ENCODE peak calls at places on chromosome 7, in four cellular contexts. G is NT2/D1, R is B cell, Z is progenitor cell of endocrine pancreas. U is an unnamed sample.

GRCh38 chr7:149733554-149734513 is 39.6 kb downstream of the ZNF467 start:
- DNase-seq in Z (no peak), R (no peak), G (no peak), U (no peak)

GRCh38 chr7:75856562-75856961 is 22.3 kb upstream of the RHBDD2 start:
- DNase-seq in G (no peak), Z (no peak), R (no peak), U (no peak)

GRCh38 chr7:82859106-82859850 is 303.4 kb downstream of the PCLO start:
- DNase-seq in R (no peak), Z (no peak), G (no peak), U (no peak)

GRCh38 chr7:150382123-150382843 is 3.2 kb downstream of the ZNF775 start:
- DNase-seq in Z (no peak), R (no peak), G (no peak), U (no peak)

GRCh38 chr7:131147604-131148003 is 180.1 kb upstream of the MKLN1 start:
- DNase-seq in G (no peak), R (no peak), Z (no peak), U (no peak)

GRCh38 chr7:143484059-143484458 is 6.4 kb downstream of the TAS2R41 start:
- DNase-seq in G (no peak), Z (no peak), R (no peak), U (no peak)

GRCh38 chr7:28183627-28184026 is 3.0 kb upstream of the JAZF1 start:
- DNase-seq in R (no peak), Z (no peak), G (no peak), U (no peak)

GRCh38 chr7:158695726-158696452 is 8.7 kb downstream of the NCAPG2 start:
- DNase-seq in Z (no peak), R (peak; percentile 69), G (no peak), U (peak; percentile 28)

GRCh38 chr7:155917836-155918385 is 105.6 kb upstream of the SHH start:
- DNase-seq in G (no peak), Z (no peak), R (no peak), U (no peak)

GRCh38 chr7:133053321-133053891 is 28.5 kb downstream of the CHCHD3 start:
- DNase-seq in G (no peak), Z (no peak), R (no peak), U (no peak)

U was measured in T47D.